ENCODE peak calls at places on chromosomes 4 and X, in eight cellular contexts. M, I, H, A, Q, J, P and Z are unnamed samples.

GRCh38 chrX:133151320-133151719 is 54.4 kb upstream of the USP26 start:
- DNase-seq in M (peak; percentile 70), I (no peak), H (no peak), A (no peak), Q (no peak), J (no peak), P (no peak), Z (no peak)

GRCh38 chrX:121641560-121641959 is 594.1 kb downstream of the GLUD2 start:
- DNase-seq in M (peak; percentile 25), I (no peak), H (peak; percentile 36), A (no peak), Q (peak; percentile 0), J (no peak), P (peak; percentile 18), Z (no peak)

GRCh38 chr4:40439519-40439918 is 104.4 kb downstream of the CHRNA9 start:
- DNase-seq in M (no peak), I (no peak), H (no peak), A (no peak), Q (no peak), J (no peak), P (no peak), Z (no peak)

GRCh38 chrX:137032841-137033773 is 688 bp downstream of the GPR101 start:
- DNase-seq in M (no peak), I (no peak), H (no peak), A (no peak), Q (no peak), J (peak; percentile 12), P (no peak), Z (no peak)

GRCh38 chrX:8741981-8742380 is 10.0 kb upstream of the ANOS1 start:
- DNase-seq in M (no peak), I (no peak), H (no peak), A (no peak), Q (no peak), J (no peak), P (no peak), Z (no peak)

GRCh38 chr4:5881340-5881739 is 11.5 kb downstream of the CRMP1 start:
- DNase-seq in M (peak; percentile 5), I (no peak), H (no peak), A (no peak), Q (peak; percentile 6), J (peak; percentile 59), P (peak; percentile 6), Z (no peak)

GRCh38 chrX:115177941-115178340 is 11.3 kb upstream of the RBMXL3 start:
- DNase-seq in M (no peak), I (no peak), H (no peak), A (no peak), Q (peak; percentile 58), J (no peak), P (peak; percentile 2), Z (no peak)

GRCh38 chr4:53994382-53994781 is 70.0 kb downstream of the CHIC2 start:
- DNase-seq in M (no peak), I (no peak), H (no peak), A (no peak), Q (no peak), J (no peak), P (no peak), Z (no peak)

GRCh38 chr4:83208776-83209365 is 75.7 kb downstream of the COQ2 start:
- DNase-seq in M (no peak), I (no peak), H (no peak), A (no peak), Q (no peak), J (no peak), P (no peak), Z (no peak)

GRCh38 chr4:142846729-142847606 is 867 bp upstream of the INPP4B start:
- DNase-seq in M (peak; percentile 90), I (no peak), H (no peak), A (peak; percentile 32), Q (no peak), J (peak; percentile 83), P (peak; percentile 30), Z (peak; percentile 20)

GRCh38 chrX:54172455-54172854 is 10.6 kb downstream of the FAM120C start:
- DNase-seq in M (peak; percentile 25), I (no peak), H (no peak), A (no peak), Q (no peak), J (no peak), P (no peak), Z (no peak)

GRCh38 chr4:845233-845835 is 19.4 kb upstream of the CPLX1 start:
- DNase-seq in M (no peak), I (no peak), H (no peak), A (no peak), Q (peak; percentile 61), J (no peak), P (peak; percentile 66), Z (no peak)

GRCh38 chrX:47579537-47579936 is 2.7 kb upstream of the TIMP1 start:
- DNase-seq in M (peak; percentile 75), I (peak; percentile 74), H (no peak), A (no peak), Q (peak; percentile 90), J (no peak), P (peak; percentile 78), Z (no peak)
- H3K4me3 ChIP-seq in M (no peak overlapping the region), I (no peak overlapping the region), H (no peak overlapping the region), A (no peak overlapping the region), Q (no peak overlapping the region), J (no peak overlapping the region), P (no peak overlapping the region), Z (no peak overlapping the region)

GRCh38 chr4:13852411-13852810 is 224.9 kb upstream of the BOD1L1 start:
- DNase-seq in M (no peak), I (no peak), H (no peak), A (no peak), Q (no peak), J (no peak), P (no peak), Z (no peak)
- H3K27me3 ChIP-seq in M (no peaks in the 10 kb centered on the region), I (no peaks in the 10 kb centered on the region), H (no peaks in the 10 kb centered on the region), A (no peaks in the 10 kb centered on the region), Q (no peaks in the 10 kb centered on the region), J (no peaks in the 10 kb centered on the region), P (no peaks in the 10 kb centered on the region), Z (no peaks in the 10 kb centered on the region)

GRCh38 chr4:37664696-37665095 is 21.5 kb downstream of the RELL1 start:
- DNase-seq in M (no peak), I (peak; percentile 14), H (no peak), A (no peak), Q (no peak), J (peak; percentile 54), P (no peak), Z (no peak)
- H3K4me3 ChIP-seq in M (no peak overlapping the region), I (no peak overlapping the region), H (no peak overlapping the region), A (peak overlapping the region; percentile 32), Q (no peak overlapping the region), J (no peak overlapping the region), P (no peak overlapping the region), Z (no peak overlapping the region)

GRCh38 chr4:22413416-22413815 is 102.5 kb downstream of the ADGRA3 start:
- DNase-seq in M (no peak), I (no peak), H (no peak), A (no peak), Q (no peak), J (no peak), P (no peak), Z (no peak)

GRCh38 chr4:22407361-22407760 is 108.5 kb downstream of the ADGRA3 start:
- DNase-seq in M (no peak), I (no peak), H (no peak), A (no peak), Q (no peak), J (no peak), P (no peak), Z (no peak)

GRCh38 chr4:22412013-22412412 is 103.9 kb downstream of the ADGRA3 start:
- DNase-seq in M (no peak), I (no peak), H (no peak), A (no peak), Q (no peak), J (no peak), P (no peak), Z (no peak)

GRCh38 chr4:22408474-22408873 is 107.4 kb downstream of the ADGRA3 start:
- DNase-seq in M (no peak), I (no peak), H (no peak), A (no peak), Q (no peak), J (no peak), P (no peak), Z (no peak)

DNA sequence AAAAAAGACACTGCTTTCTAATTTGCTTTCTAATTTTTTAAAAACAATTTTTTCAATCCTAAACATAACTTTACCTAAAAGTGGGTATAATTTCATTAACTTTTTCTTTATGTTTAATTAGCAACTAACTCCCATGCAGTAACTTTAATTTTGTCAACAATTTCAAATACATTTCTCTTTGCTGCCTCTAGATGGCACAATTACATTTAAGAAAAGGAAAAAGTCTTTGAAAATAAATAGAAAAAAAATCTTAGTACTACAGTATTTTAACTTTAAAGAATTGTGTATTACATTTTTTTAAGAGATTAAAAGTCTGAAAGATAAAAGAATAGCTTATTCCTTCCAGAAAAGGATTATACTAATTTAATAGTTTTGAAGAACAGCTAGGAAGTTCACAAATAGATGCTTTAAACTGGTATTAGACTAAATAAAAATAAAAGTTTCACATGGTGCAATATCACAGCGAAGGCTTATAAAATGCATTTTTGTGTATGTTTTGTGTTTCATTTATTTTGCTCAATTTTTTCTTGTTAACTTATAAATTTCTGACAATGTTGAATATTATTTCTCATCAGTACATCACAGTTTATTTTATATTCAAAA is 105.1 kb downstream of the ADGRA3 start:
- DNase-seq in M (peak; percentile 32), I (no peak), H (peak; percentile 45), A (no peak), Q (peak; percentile 33), J (peak; percentile 50), P (peak; percentile 28), Z (peak; percentile 31)
- H3K27me3 ChIP-seq in M (no peaks in the 10 kb centered on the region), I (no peaks in the 10 kb centered on the region), H (no peaks in the 10 kb centered on the region), A (no peaks in the 10 kb centered on the region), Q (no peaks in the 10 kb centered on the region), J (no peaks in the 10 kb centered on the region), P (no peaks in the 10 kb centered on the region), Z (no peaks in the 10 kb centered on the region)

DNA sequence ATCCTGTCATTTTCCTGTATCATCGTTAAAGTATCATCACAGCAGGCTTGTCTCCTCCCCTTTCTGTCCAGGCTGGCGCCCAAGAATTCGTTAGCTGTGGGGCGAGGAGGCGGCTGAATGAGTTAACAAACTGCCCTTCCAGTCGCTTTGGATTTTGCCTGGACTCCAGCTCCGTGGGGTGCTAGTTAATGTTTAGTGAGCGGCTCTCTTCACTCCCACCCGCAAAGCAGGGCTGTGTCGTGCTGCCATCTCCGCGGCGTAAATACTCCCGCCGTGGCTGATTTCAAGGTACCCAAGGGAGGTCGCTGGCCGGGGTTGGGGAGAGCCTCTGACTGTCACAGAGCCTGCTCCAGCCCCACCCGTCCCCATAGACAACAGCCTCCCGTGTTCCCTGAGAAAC is 44.9 kb upstream of the SPRY1 start:
- DNase-seq in M (no peak), I (no peak), H (no peak), A (no peak), Q (no peak), J (no peak), P (no peak), Z (no peak)
- H3K4me3 ChIP-seq in M (no peak overlapping the region), I (peak overlapping the region; percentile 26), H (no peak overlapping the region), A (no peak overlapping the region), Q (no peak overlapping the region), J (no peak overlapping the region), P (no peak overlapping the region), Z (no peak overlapping the region)